ENCODE peak calls at places on chromosomes 12 and 14, in eight cellular contexts. M is heart right ventricle; C is CD8-positive, alpha-beta T cell; E is fibroblast of lung; V is ascending aorta; W is cardiac muscle cell; Q is left lung; F is CD4-positive, CD25-positive, alpha-beta regulatory T cell. I is an unnamed sample.

GRCh38 chr12:92673756-92674155 is 29.0 kb upstream of the PLEKHG7 start:
- DNase-seq in M (no peak), C (no peak), E (no peak), V (no peak), W (no peak), Q (no peak), F (no peak), I (no peak)

GRCh38 chr12:14664434-14665023 is 31.9 kb downstream of the GUCY2C start:
- DNase-seq in M (peak; percentile 39), C (no peak), E (peak; percentile 49), V (no peak), W (peak; percentile 51), Q (no peak), F (peak; percentile 45), I (no peak)

GRCh38 chr12:66048218-66048842 is 82.2 kb downstream of the LLPH start:
- DNase-seq in M (no peak), C (no peak), E (no peak), V (no peak), W (no peak), Q (no peak), F (no peak), I (no peak)

GRCh38 chr12:49288412-49288853 is 6.5 kb upstream of the PRPH start:
- DNase-seq in M (no peak), C (peak; percentile 53), E (peak; percentile 62), V (no peak), W (peak; percentile 62), Q (no peak), F (peak; percentile 71), I (peak; percentile 75)

GRCh38 chr12:20404576-20405346 is 36.4 kb downstream of the PDE3A start:
- DNase-seq in M (peak; percentile 19), C (no peak), E (peak; percentile 31), V (no peak), W (no peak), Q (no peak), F (no peak), I (no peak)

GRCh38 chr12:53180931-53181645 is 363 bp upstream of the CSAD start:
- DNase-seq in M (peak; percentile 75), C (no peak), E (peak; percentile 77), V (no peak), W (peak; percentile 90), Q (peak; percentile 93), F (no peak), I (no peak)

GRCh38 chr12:53380797-53381738 is 1.1 kb downstream of the SP1 start:
- DNase-seq in M (no peak), C (no peak), E (peak; percentile 65), V (no peak), W (no peak), Q (no peak), F (no peak), I (peak; percentile 38)

GRCh38 chr14:78088941-78089340 is 81.2 kb upstream of the NRXN3 start:
- DNase-seq in M (no peak), C (no peak), E (no peak), V (no peak), W (peak; percentile 26), Q (no peak), F (no peak), I (no peak)

GRCh38 chr14:44361083-44361482 is 146.0 kb downstream of the FSCB start:
- DNase-seq in M (no peak), C (no peak), E (no peak), V (no peak), W (no peak), Q (no peak), F (no peak), I (no peak)

GRCh38 chr14:70008863-70009262 is 129.6 kb downstream of the SMOC1 start:
- DNase-seq in M (no peak), C (no peak), E (no peak), V (no peak), W (no peak), Q (no peak), F (no peak), I (no peak)

GRCh38 chr12:29398495-29398894 is 17.5 kb upstream of the ERGIC2 start:
- DNase-seq in M (no peak), C (no peak), E (no peak), V (no peak), W (no peak), Q (no peak), F (no peak), I (no peak)

GRCh38 chr12:90099288-90099687 is 390.6 kb upstream of the ATP2B1 start:
- DNase-seq in M (no peak), C (no peak), E (peak; percentile 42), V (no peak), W (no peak), Q (no peak), F (no peak), I (no peak)

GRCh38 chr12:69115099-69115498 is 124.3 kb upstream of the CPSF6 start:
- DNase-seq in M (no peak), C (no peak), E (no peak), V (no peak), W (no peak), Q (no peak), F (no peak), I (no peak)

GRCh38 chr12:22684526-22685118 is 59.7 kb downstream of the ETNK1 start:
- DNase-seq in M (no peak), C (no peak), E (peak; percentile 70), V (no peak), W (peak; percentile 66), Q (no peak), F (peak; percentile 19), I (no peak)

DNA sequence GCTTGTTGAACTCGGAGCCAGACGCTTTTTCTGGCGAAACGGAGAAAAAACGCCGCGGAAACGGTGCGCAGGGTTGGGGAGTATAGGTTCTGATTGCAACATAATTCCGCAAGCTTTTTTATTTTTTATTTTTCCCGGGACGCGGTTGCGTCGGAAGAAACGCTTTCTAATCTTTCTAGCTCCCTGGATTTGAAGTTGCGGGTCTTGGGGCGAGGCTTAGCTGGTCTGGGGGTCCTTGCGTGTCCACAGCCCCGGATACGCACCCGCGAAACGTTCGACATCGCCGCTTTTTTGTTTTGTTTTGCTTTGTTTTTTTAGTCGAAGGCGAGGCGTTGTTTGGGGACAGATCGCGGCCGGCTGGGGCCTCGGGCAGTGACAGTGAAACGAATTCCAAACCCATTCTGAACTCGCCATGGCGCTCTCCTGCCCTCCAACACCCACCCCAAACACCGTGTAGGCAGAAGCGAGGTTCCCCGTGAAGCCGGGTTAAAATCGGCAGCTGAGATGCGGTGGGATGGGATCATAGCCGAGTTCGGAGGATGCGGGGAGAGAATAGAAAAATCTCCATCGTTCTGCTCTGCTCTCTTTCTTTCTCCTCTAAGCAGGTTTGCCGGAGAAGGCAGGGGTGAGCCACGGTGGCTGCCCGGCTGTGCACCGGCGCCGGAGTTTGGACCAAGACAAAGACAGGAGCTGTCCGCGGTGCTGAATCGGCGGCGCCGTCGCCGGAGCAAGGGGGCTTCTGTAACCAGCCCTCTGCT is 8.1 kb upstream of the LHX5 start:
- DNase-seq in M (peak; percentile 46), C (no peak), E (peak; percentile 34), V (no peak), W (peak; percentile 91), Q (no peak), F (peak; percentile 25), I (no peak)
- H3K27me3 ChIP-seq in M (peaks cover 98% of the 10 kb centered on the region), C (peaks cover 28% of the 10 kb centered on the region), E (peaks cover 39% of the 10 kb centered on the region), V (peaks cover 8% of the 10 kb centered on the region), W (peaks cover 100% of the 10 kb centered on the region), Q (peaks cover 65% of the 10 kb centered on the region), F (peaks cover 41% of the 10 kb centered on the region), I (peaks cover 35% of the 10 kb centered on the region)

GRCh38 chr12:9697619-9698018 is 28.1 kb downstream of the CLEC2D start:
- DNase-seq in M (no peak), C (no peak), E (no peak), V (no peak), W (no peak), Q (no peak), F (no peak), I (no peak)

GRCh38 chr12:9701380-9702154 is 31.3 kb downstream of the CLECL1 start:
- DNase-seq in M (no peak), C (no peak), E (no peak), V (no peak), W (no peak), Q (no peak), F (no peak), I (peak; percentile 22)

GRCh38 chr12:9700606-9700956 is 31.1 kb downstream of the CLEC2D start:
- DNase-seq in M (no peak), C (no peak), E (no peak), V (no peak), W (no peak), Q (no peak), F (no peak), I (no peak)

GRCh38 chr12:9699898-9700605 is 30.5 kb downstream of the CLEC2D start:
- DNase-seq in M (no peak), C (no peak), E (peak; percentile 39), V (no peak), W (no peak), Q (no peak), F (no peak), I (no peak)

GRCh38 chr12:9699269-9699897 is 29.9 kb downstream of the CLEC2D start:
- DNase-seq in M (no peak), C (no peak), E (no peak), V (no peak), W (peak; percentile 13), Q (no peak), F (no peak), I (no peak)
- H3K4me1 ChIP-seq in M (peaks cover 20% of the 10 kb centered on the region), C (peaks cover 32% of the 10 kb centered on the region), E (peaks cover 2% of the 10 kb centered on the region), V (no peaks in the 10 kb centered on the region), W (peaks cover 28% of the 10 kb centered on the region), Q (peaks cover 29% of the 10 kb centered on the region), F (peaks cover 27% of the 10 kb centered on the region), I (peaks cover 44% of the 10 kb centered on the region)

DNA sequence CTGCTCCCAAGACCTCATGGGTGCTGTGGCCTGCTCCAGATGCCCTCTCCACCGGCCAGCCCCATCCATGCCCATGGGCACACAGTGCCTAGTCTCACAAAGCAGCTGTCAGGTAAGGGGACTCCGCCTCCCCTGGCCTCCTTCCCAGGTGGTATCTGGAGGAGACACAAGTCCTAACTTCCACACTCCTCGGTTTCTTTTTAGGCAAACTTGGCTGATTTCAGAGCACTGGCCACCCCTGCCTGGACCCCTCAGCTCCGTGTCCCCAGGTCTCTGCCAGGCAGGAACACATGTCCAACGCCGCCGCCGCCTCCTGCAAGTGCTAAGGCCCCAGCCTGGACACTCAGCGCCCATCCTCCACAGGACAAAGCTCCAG is 324.1 kb upstream of the DIO3 start:
- DNase-seq in M (no peak), C (no peak), E (no peak), V (no peak), W (no peak), Q (peak; percentile 74), F (no peak), I (no peak)
- H3K36me3 ChIP-seq in M (no peaks in the 10 kb centered on the region), C (no peaks in the 10 kb centered on the region), E (no peaks in the 10 kb centered on the region), V (no peaks in the 10 kb centered on the region), W (no peaks in the 10 kb centered on the region), Q (no peaks in the 10 kb centered on the region), F (no peaks in the 10 kb centered on the region), I (no peaks in the 10 kb centered on the region)

GRCh38 chr12:26127404-26127803 is 2.6 kb upstream of the BHLHE41 start:
- DNase-seq in M (no peak), C (no peak), E (no peak), V (no peak), W (no peak), Q (no peak), F (no peak), I (no peak)

GRCh38 chr12:26124491-26125450 is at the start of gene BHLHE41:
- DNase-seq in M (peak; percentile 83), C (no peak), E (peak; percentile 39), V (peak; percentile 60), W (peak; percentile 54), Q (peak; percentile 88), F (no peak), I (no peak)

GRCh38 chr12:26125451-26126339 is 858 bp upstream of the BHLHE41 start:
- DNase-seq in M (peak; percentile 74), C (no peak), E (peak; percentile 60), V (peak; percentile 65), W (peak; percentile 82), Q (peak; percentile 89), F (peak; percentile 24), I (no peak)

GRCh38 chr12:26128180-26128579 is 3.3 kb upstream of the BHLHE41 start:
- DNase-seq in M (no peak), C (no peak), E (no peak), V (no peak), W (no peak), Q (no peak), F (no peak), I (no peak)

GRCh38 chr12:26126340-26127284 is 1.8 kb upstream of the BHLHE41 start:
- DNase-seq in M (peak; percentile 87), C (no peak), E (peak; percentile 76), V (peak; percentile 60), W (peak; percentile 91), Q (peak; percentile 94), F (no peak), I (no peak)
- H3K27me3 ChIP-seq in M (peaks cover 75% of the 10 kb centered on the region), C (peaks cover 52% of the 10 kb centered on the region), E (no peaks in the 10 kb centered on the region), V (no peaks in the 10 kb centered on the region), W (peaks cover 93% of the 10 kb centered on the region), Q (peaks cover 35% of the 10 kb centered on the region), F (peaks cover 58% of the 10 kb centered on the region), I (peaks cover 43% of the 10 kb centered on the region)